ENCODE peak calls at places on chromosomes 4 and X, in ten cellular contexts. One of them, this sample, is unnamed.

GRCh38 chrX:72080150-72080549 is 51.6 kb downstream of the RTL5 start:
- DNase-seq in endodermal cell: peak; percentile 26
- DNase-seq in foreskin fibroblast: no peak
- DNase-seq in uterus: no peak
- DNase-seq in brain microvascular endothelial cell: no peak
- DNase-seq in osteocyte: no peak
- DNase-seq in lower leg skin: no peak
- DNase-seq in WTC11: no peak
- DNase-seq in GM12865: no peak
- DNase-seq in GM23338: no peak
- DNase-seq in this sample: no peak

GRCh38 chr4:113116414-113117345 is 67.2 kb downstream of the ANK2 start:
- DNase-seq in osteocyte: no peak
- DNase-seq in brain microvascular endothelial cell: no peak
- DNase-seq in endodermal cell: no peak
- DNase-seq in lower leg skin: no peak
- DNase-seq in uterus: no peak
- DNase-seq in GM23338: peak; percentile 45
- DNase-seq in WTC11: no peak
- DNase-seq in foreskin fibroblast: no peak
- DNase-seq in GM12865: no peak
- DNase-seq in this sample: no peak

GRCh38 chr4:21205821-21206531 is 505.7 kb downstream of the PACRGL start:
- DNase-seq in GM12865: no peak
- DNase-seq in endodermal cell: no peak
- DNase-seq in uterus: no peak
- DNase-seq in WTC11: no peak
- DNase-seq in foreskin fibroblast: no peak
- DNase-seq in brain microvascular endothelial cell: no peak
- DNase-seq in osteocyte: no peak
- DNase-seq in GM23338: peak; percentile 7
- DNase-seq in lower leg skin: no peak
- DNase-seq in this sample: no peak

GRCh38 chr4:20137176-20137575 is 114.5 kb upstream of the SLIT2 start:
- DNase-seq in GM12865: no peak
- DNase-seq in uterus: no peak
- DNase-seq in foreskin fibroblast: peak; percentile 83
- DNase-seq in brain microvascular endothelial cell: peak; percentile 7
- DNase-seq in osteocyte: no peak
- DNase-seq in endodermal cell: no peak
- DNase-seq in lower leg skin: no peak
- DNase-seq in WTC11: no peak
- DNase-seq in GM23338: no peak
- DNase-seq in this sample: no peak

GRCh38 chrX:92247076-92247475 is 467.9 kb downstream of the PCDH11X start:
- DNase-seq in osteocyte: no peak
- DNase-seq in brain microvascular endothelial cell: no peak
- DNase-seq in lower leg skin: no peak
- DNase-seq in foreskin fibroblast: no peak
- DNase-seq in uterus: no peak
- DNase-seq in GM23338: no peak
- DNase-seq in WTC11: no peak
- DNase-seq in GM12865: no peak
- DNase-seq in endodermal cell: no peak
- DNase-seq in this sample: no peak

GRCh38 chr4:2745981-2746806 is 9.9 kb downstream of the TNIP2 start:
- DNase-seq in WTC11: no peak
- DNase-seq in endodermal cell: no peak
- DNase-seq in foreskin fibroblast: peak; percentile 62
- DNase-seq in lower leg skin: peak; percentile 58
- DNase-seq in GM12865: peak; percentile 98
- DNase-seq in GM23338: no peak
- DNase-seq in osteocyte: no peak
- DNase-seq in brain microvascular endothelial cell: peak; percentile 70
- DNase-seq in uterus: no peak
- DNase-seq in this sample: no peak

GRCh38 chr4:10120943-10121567 is 4.5 kb upstream of the WDR1 start:
- DNase-seq in osteocyte: no peak
- DNase-seq in endodermal cell: no peak
- DNase-seq in GM23338: no peak
- DNase-seq in WTC11: no peak
- DNase-seq in lower leg skin: no peak
- DNase-seq in foreskin fibroblast: no peak
- DNase-seq in brain microvascular endothelial cell: no peak
- DNase-seq in GM12865: no peak
- DNase-seq in uterus: no peak
- DNase-seq in this sample: no peak

GRCh38 chr4:11710484-11710883 is 281.8 kb upstream of the HS3ST1 start:
- DNase-seq in GM12865: no peak
- DNase-seq in brain microvascular endothelial cell: no peak
- DNase-seq in WTC11: no peak
- DNase-seq in foreskin fibroblast: peak; percentile 69
- DNase-seq in uterus: no peak
- DNase-seq in endodermal cell: no peak
- DNase-seq in lower leg skin: no peak
- DNase-seq in GM23338: no peak
- DNase-seq in osteocyte: no peak
- DNase-seq in this sample: no peak

GRCh38 chr4:153566751-153567150 is 100.6 kb downstream of the TMEM131L start:
- DNase-seq in WTC11: no peak
- DNase-seq in uterus: no peak
- DNase-seq in GM12865: no peak
- DNase-seq in osteocyte: no peak
- DNase-seq in brain microvascular endothelial cell: no peak
- DNase-seq in GM23338: no peak
- DNase-seq in foreskin fibroblast: no peak
- DNase-seq in lower leg skin: no peak
- DNase-seq in endodermal cell: no peak
- DNase-seq in this sample: no peak

GRCh38 chr4:97984545-97985131 is 158.6 kb downstream of the STPG2 start:
- DNase-seq in lower leg skin: no peak
- DNase-seq in uterus: no peak
- DNase-seq in osteocyte: no peak
- DNase-seq in GM23338: peak; percentile 69
- DNase-seq in endodermal cell: peak; percentile 70
- DNase-seq in GM12865: peak; percentile 7
- DNase-seq in brain microvascular endothelial cell: no peak
- DNase-seq in WTC11: peak; percentile 32
- DNase-seq in foreskin fibroblast: no peak
- DNase-seq in this sample: no peak

GRCh38 chr4:177235026-177235425 is 74.6 kb upstream of the NEIL3 start:
- DNase-seq in osteocyte: no peak
- DNase-seq in endodermal cell: no peak
- DNase-seq in uterus: no peak
- DNase-seq in lower leg skin: no peak
- DNase-seq in GM23338: no peak
- DNase-seq in brain microvascular endothelial cell: peak; percentile 25
- DNase-seq in GM12865: no peak
- DNase-seq in foreskin fibroblast: peak; percentile 64
- DNase-seq in WTC11: no peak
- DNase-seq in this sample: no peak

GRCh38 chr4:18840499-18840898 is 818.9 kb upstream of the LCORL start:
- DNase-seq in osteocyte: no peak
- DNase-seq in endodermal cell: no peak
- DNase-seq in GM12865: no peak
- DNase-seq in brain microvascular endothelial cell: no peak
- DNase-seq in foreskin fibroblast: no peak
- DNase-seq in WTC11: no peak
- DNase-seq in lower leg skin: no peak
- DNase-seq in uterus: no peak
- DNase-seq in GM23338: no peak
- DNase-seq in this sample: no peak

GRCh38 chrX:140360924-140361323 is 143.9 kb downstream of the SOX3 start:
- DNase-seq in lower leg skin: no peak
- DNase-seq in GM23338: peak; percentile 63
- DNase-seq in WTC11: no peak
- DNase-seq in brain microvascular endothelial cell: no peak
- DNase-seq in foreskin fibroblast: no peak
- DNase-seq in GM12865: no peak
- DNase-seq in uterus: no peak
- DNase-seq in osteocyte: no peak
- DNase-seq in endodermal cell: no peak
- DNase-seq in this sample: no peak

GRCh38 chr4:1985287-1985686 is 23.5 kb downstream of the NELFA start:
- DNase-seq in foreskin fibroblast: no peak
- DNase-seq in WTC11: no peak
- DNase-seq in GM23338: no peak
- DNase-seq in uterus: no peak
- DNase-seq in GM12865: no peak
- DNase-seq in endodermal cell: no peak
- DNase-seq in lower leg skin: no peak
- DNase-seq in osteocyte: peak; percentile 82
- DNase-seq in brain microvascular endothelial cell: no peak
- DNase-seq in this sample: no peak

GRCh38 chr4:134201216-134202098 is at the start of gene PABPC4L:
- DNase-seq in uterus: peak; percentile 36
- DNase-seq in brain microvascular endothelial cell: peak; percentile 48
- DNase-seq in endodermal cell: peak; percentile 80
- DNase-seq in WTC11: peak; percentile 59
- DNase-seq in osteocyte: peak; percentile 84
- DNase-seq in foreskin fibroblast: peak; percentile 37
- DNase-seq in GM12865: no peak
- DNase-seq in lower leg skin: no peak
- DNase-seq in GM23338: peak; percentile 76
- DNase-seq in this sample: no peak

GRCh38 chr4:82905205-82905604 is 4.7 kb downstream of the THAP9 start:
- DNase-seq in foreskin fibroblast: peak; percentile 55
- DNase-seq in GM23338: no peak
- DNase-seq in GM12865: peak; percentile 84
- DNase-seq in WTC11: no peak
- DNase-seq in brain microvascular endothelial cell: peak; percentile 65
- DNase-seq in osteocyte: no peak
- DNase-seq in uterus: no peak
- DNase-seq in endodermal cell: no peak
- DNase-seq in lower leg skin: no peak
- DNase-seq in this sample: no peak

GRCh38 chr4:55358668-55359067 is 12.6 kb downstream of the SRD5A3 start:
- DNase-seq in WTC11: no peak
- DNase-seq in uterus: peak; percentile 29
- DNase-seq in GM12865: peak; percentile 50
- DNase-seq in GM23338: no peak
- DNase-seq in osteocyte: no peak
- DNase-seq in endodermal cell: no peak
- DNase-seq in foreskin fibroblast: peak; percentile 86
- DNase-seq in brain microvascular endothelial cell: peak; percentile 26
- DNase-seq in lower leg skin: no peak
- DNase-seq in this sample: no peak

GRCh38 chrX:71545364-71545763 is 12.5 kb downstream of the OGT start:
- DNase-seq in brain microvascular endothelial cell: no peak
- DNase-seq in endodermal cell: no peak
- DNase-seq in uterus: no peak
- DNase-seq in WTC11: peak; percentile 11
- DNase-seq in lower leg skin: no peak
- DNase-seq in foreskin fibroblast: no peak
- DNase-seq in GM23338: no peak
- DNase-seq in GM12865: no peak
- DNase-seq in osteocyte: no peak
- DNase-seq in this sample: no peak

GRCh38 chrX:114344756-114345155 is 239.1 kb upstream of the HTR2C start:
- DNase-seq in uterus: no peak
- DNase-seq in WTC11: no peak
- DNase-seq in foreskin fibroblast: peak; percentile 9
- DNase-seq in osteocyte: no peak
- DNase-seq in lower leg skin: no peak
- DNase-seq in GM23338: peak; percentile 68
- DNase-seq in endodermal cell: no peak
- DNase-seq in GM12865: peak; percentile 17
- DNase-seq in brain microvascular endothelial cell: peak; percentile 0
- DNase-seq in this sample: no peak
- TF ChIP-seq CTCF in uterus: peak; percentile 28
- TF ChIP-seq CTCF in WTC11: peak; percentile 30
- TF ChIP-seq CTCF in foreskin fibroblast: peak; percentile 51
- TF ChIP-seq CTCF in osteocyte: peak; percentile 66
- TF ChIP-seq CTCF in lower leg skin: no peak
- TF ChIP-seq CTCF in GM23338: peak; percentile 70
- TF ChIP-seq CTCF in endodermal cell: peak; percentile 91
- TF ChIP-seq CTCF in GM12865: peak; percentile 48
- TF ChIP-seq CTCF in brain microvascular endothelial cell: peak; percentile 68
- TF ChIP-seq CTCF in this sample: peak; percentile 47

GRCh38 chr4:91600301-91600700 is 703.5 kb upstream of the GRID2 start:
- DNase-seq in uterus: no peak
- DNase-seq in brain microvascular endothelial cell: no peak
- DNase-seq in GM23338: no peak
- DNase-seq in GM12865: no peak
- DNase-seq in endodermal cell: no peak
- DNase-seq in lower leg skin: no peak
- DNase-seq in foreskin fibroblast: no peak
- DNase-seq in WTC11: no peak
- DNase-seq in osteocyte: no peak
- DNase-seq in this sample: no peak
- TF ChIP-seq CTCF in uterus: no peak
- TF ChIP-seq CTCF in brain microvascular endothelial cell: no peak
- TF ChIP-seq CTCF in GM23338: no peak
- TF ChIP-seq CTCF in GM12865: no peak
- TF ChIP-seq CTCF in endodermal cell: no peak
- TF ChIP-seq CTCF in lower leg skin: no peak
- TF ChIP-seq CTCF in foreskin fibroblast: no peak
- TF ChIP-seq CTCF in WTC11: no peak
- TF ChIP-seq CTCF in osteocyte: no peak
- TF ChIP-seq CTCF in this sample: no peak

DNA sequence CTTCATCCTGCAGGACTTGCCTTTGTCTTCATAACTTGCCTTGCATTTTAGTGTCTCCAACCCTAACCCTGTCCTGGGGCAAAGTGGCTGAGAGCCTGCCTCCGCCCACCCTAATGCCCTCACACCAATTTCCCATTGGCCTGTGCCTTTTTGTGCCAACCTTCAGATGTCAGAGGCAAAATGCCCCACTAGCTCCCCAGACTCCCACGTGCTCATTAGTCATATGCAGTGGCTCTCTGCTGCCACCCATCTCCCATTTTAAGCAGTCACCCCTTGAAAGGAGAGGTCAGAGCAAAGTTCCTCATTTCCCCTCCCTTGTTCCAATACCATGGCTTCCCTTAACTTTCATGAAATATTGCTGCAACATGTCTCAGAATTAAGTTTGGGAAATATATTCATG is 74.8 kb upstream of the PASD1 start:
- DNase-seq in WTC11: peak; percentile 11
- DNase-seq in GM23338: peak; percentile 43
- DNase-seq in GM12865: peak; percentile 24
- DNase-seq in uterus: no peak
- DNase-seq in osteocyte: no peak
- DNase-seq in lower leg skin: no peak
- DNase-seq in brain microvascular endothelial cell: no peak
- DNase-seq in endodermal cell: peak; percentile 64
- DNase-seq in foreskin fibroblast: no peak
- DNase-seq in this sample: no peak
- TF ChIP-seq CTCF in WTC11: peak; percentile 28
- TF ChIP-seq CTCF in GM23338: peak; percentile 67
- TF ChIP-seq CTCF in GM12865: peak; percentile 42
- TF ChIP-seq CTCF in uterus: no peak
- TF ChIP-seq CTCF in osteocyte: no peak
- TF ChIP-seq CTCF in lower leg skin: no peak
- TF ChIP-seq CTCF in brain microvascular endothelial cell: peak; percentile 11
- TF ChIP-seq CTCF in endodermal cell: peak; percentile 72
- TF ChIP-seq CTCF in foreskin fibroblast: no peak
- TF ChIP-seq CTCF in this sample: no peak

GRCh38 chrX:121336831-121337421 is 289.5 kb downstream of the GLUD2 start:
- DNase-seq in GM23338: no peak
- DNase-seq in brain microvascular endothelial cell: no peak
- DNase-seq in lower leg skin: no peak
- DNase-seq in osteocyte: no peak
- DNase-seq in WTC11: no peak
- DNase-seq in endodermal cell: no peak
- DNase-seq in foreskin fibroblast: no peak
- DNase-seq in GM12865: no peak
- DNase-seq in uterus: no peak
- DNase-seq in this sample: no peak

GRCh38 chrX:121333942-121334341 is 286.5 kb downstream of the GLUD2 start:
- DNase-seq in brain microvascular endothelial cell: no peak
- DNase-seq in uterus: no peak
- DNase-seq in GM23338: peak; percentile 33
- DNase-seq in lower leg skin: no peak
- DNase-seq in osteocyte: no peak
- DNase-seq in foreskin fibroblast: peak; percentile 10
- DNase-seq in GM12865: no peak
- DNase-seq in WTC11: no peak
- DNase-seq in endodermal cell: no peak
- DNase-seq in this sample: no peak
- TF ChIP-seq CTCF in brain microvascular endothelial cell: no peak
- TF ChIP-seq CTCF in uterus: no peak
- TF ChIP-seq CTCF in GM23338: peak; percentile 50
- TF ChIP-seq CTCF in lower leg skin: no peak
- TF ChIP-seq CTCF in osteocyte: no peak
- TF ChIP-seq CTCF in foreskin fibroblast: no peak
- TF ChIP-seq CTCF in GM12865: no peak
- TF ChIP-seq CTCF in WTC11: no peak
- TF ChIP-seq CTCF in endodermal cell: peak; percentile 70
- TF ChIP-seq CTCF in this sample: no peak

This sample was measured in esophagus muscularis mucosa.